ENCODE peak calls at places on chromosomes 3 and 15, in eight cellular contexts. M is brain microvascular endothelial cell, H is cardiac muscle cell, G is WTC11, Y is astrocyte of the spinal cord, Z is GM13976, O is right lobe of liver, D is IMR-90. N is an unnamed sample.

GRCh38 chr3:151314593-151314992 is 2.0 kb downstream of the GPR87 start:
- DNase-seq in M (no peak), H (no peak), G (no peak), Y (no peak), Z (no peak), O (no peak), D (no peak), N (no peak)

GRCh38 chr3:183699238-183699947 is 1.8 kb downstream of the YEATS2 start:
- DNase-seq in M (no peak), H (no peak), G (no peak), Y (no peak), Z (no peak), O (no peak), D (no peak), N (no peak)

GRCh38 chr3:169241928-169242751 is 421.4 kb downstream of the MECOM start:
- DNase-seq in M (peak), H (peak), G (peak), Y (peak), Z (no peak), O (peak), D (peak), N (no peak)

GRCh38 chr15:64151727-64152506 is at the start of gene SNX22:
- DNase-seq in M (no peak), H (no peak), G (peak), Y (no peak), Z (peak), O (peak), D (no peak), N (peak)

GRCh38 chr15:58247803-58248503 is 109.8 kb downstream of the AQP9 start:
- DNase-seq in M (no peak), H (peak), G (no peak), Y (no peak), Z (no peak), O (peak), D (peak), N (no peak)

GRCh38 chr3:105580551-105580950 is 213.8 kb downstream of the ALCAM start:
- DNase-seq in M (no peak), H (no peak), G (no peak), Y (no peak), Z (no peak), O (no peak), D (no peak), N (no peak)

GRCh38 chr3:51686056-51686455 is 15.0 kb downstream of the TEX264 start:
- DNase-seq in M (no peak), H (no peak), G (no peak), Y (no peak), Z (no peak), O (no peak), D (no peak), N (no peak)

GRCh38 chr15:74036271-74037170 is 42.0 kb downstream of the PML start:
- DNase-seq in M (peak), H (peak), G (peak), Y (peak), Z (peak), O (peak), D (peak), N (no peak)

GRCh38 chr3:157447026-157447694 is 10.5 kb downstream of the PTX3 start:
- DNase-seq in M (peak), H (peak), G (no peak), Y (peak), Z (no peak), O (no peak), D (peak), N (no peak)

GRCh38 chr3:62376906-62377865 is 3.8 kb upstream of the FEZF2 start:
- DNase-seq in M (no peak), H (no peak), G (peak), Y (no peak), Z (peak), O (no peak), D (no peak), N (no peak)

GRCh38 chr3:10467904-10468610 is 37.3 kb downstream of the ATP2B2 start:
- DNase-seq in M (no peak), H (no peak), G (no peak), Y (no peak), Z (no peak), O (peak), D (no peak), N (no peak)

GRCh38 chr3:71601811-71602210 is 18.3 kb upstream of the FOXP1 start:
- DNase-seq in M (peak), H (peak), G (no peak), Y (peak), Z (no peak), O (no peak), D (peak), N (no peak)

GRCh38 chr3:13267348-13267659 is 152.8 kb downstream of the NUP210 start:
- DNase-seq in M (no peak), H (no peak), G (no peak), Y (no peak), Z (no peak), O (no peak), D (no peak), N (no peak)

GRCh38 chr3:53382106-53382505 is 34.8 kb upstream of the DCP1A start:
- DNase-seq in M (peak), H (peak), G (no peak), Y (peak), Z (no peak), O (no peak), D (peak), N (no peak)

GRCh38 chr15:67765706-67766105 is 59.6 kb upstream of the SKOR1 start:
- DNase-seq in M (no peak), H (no peak), G (no peak), Y (no peak), Z (no peak), O (no peak), D (no peak), N (no peak)

GRCh38 chr3:171809513-171810277 is 588 bp downstream of the PLD1 start:
- DNase-seq in M (peak), H (peak), G (peak), Y (peak), Z (peak), O (peak), D (peak), N (no peak)

GRCh38 chr15:69321041-69321554 is 22.4 kb downstream of the PAQR5 start:
- DNase-seq in M (no peak), H (peak), G (no peak), Y (no peak), Z (no peak), O (no peak), D (peak), N (no peak)

GRCh38 chr15:27675571-27675970 is 423.5 kb downstream of the OCA2 start:
- DNase-seq in M (no peak), H (no peak), G (no peak), Y (no peak), Z (no peak), O (no peak), D (no peak), N (no peak)

GRCh38 chr3:183555541-183556081 is at the start of gene KLHL6:
- DNase-seq in M (no peak), H (peak), G (no peak), Y (no peak), Z (peak), O (peak), D (no peak), N (peak)

GRCh38 chr3:186487819-186488218 is 56.4 kb downstream of the CRYGS start:
- DNase-seq in M (no peak), H (no peak), G (no peak), Y (no peak), Z (no peak), O (no peak), D (no peak), N (no peak)
- TF ChIP-seq CTCF in M (no peak), H (no peak), G (no peak), Y (peak), Z (no peak), O (no peak), D (no peak), N (no peak)

DNA sequence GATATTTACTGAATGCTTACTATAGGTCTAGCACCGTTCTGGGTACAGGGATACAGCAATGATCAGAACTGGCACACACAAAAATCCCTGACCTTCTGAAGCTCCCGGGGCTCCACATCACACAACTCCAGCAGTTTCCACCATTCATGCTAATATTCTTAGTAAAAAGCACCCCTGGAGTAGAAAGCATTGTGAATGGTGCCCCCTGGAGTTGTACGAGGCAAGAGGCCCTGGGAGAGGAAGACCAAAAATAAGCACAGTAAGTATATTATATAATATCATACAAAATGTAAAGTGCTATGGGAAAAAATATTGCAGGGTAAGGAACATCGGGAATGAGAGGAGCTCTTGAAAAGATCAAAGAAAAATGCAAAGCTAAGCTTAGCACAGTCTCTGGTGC is 790 bp upstream of the SRGAP3 start:
- DNase-seq in M (no peak), H (no peak), G (no peak), Y (no peak), Z (no peak), O (no peak), D (no peak), N (no peak)
- TF ChIP-seq CTCF in M (peak), H (no peak), G (no peak), Y (peak), Z (no peak), O (no peak), D (no peak), N (no peak)

GRCh38 chr3:146148468-146148931 is 12.5 kb downstream of the PLOD2 start:
- DNase-seq in M (no peak), H (peak), G (no peak), Y (no peak), Z (no peak), O (no peak), D (peak), N (no peak)
- TF ChIP-seq CTCF in M (peak), H (peak), G (no peak), Y (peak), Z (no peak), O (peak), D (peak), N (no peak)

DNA sequence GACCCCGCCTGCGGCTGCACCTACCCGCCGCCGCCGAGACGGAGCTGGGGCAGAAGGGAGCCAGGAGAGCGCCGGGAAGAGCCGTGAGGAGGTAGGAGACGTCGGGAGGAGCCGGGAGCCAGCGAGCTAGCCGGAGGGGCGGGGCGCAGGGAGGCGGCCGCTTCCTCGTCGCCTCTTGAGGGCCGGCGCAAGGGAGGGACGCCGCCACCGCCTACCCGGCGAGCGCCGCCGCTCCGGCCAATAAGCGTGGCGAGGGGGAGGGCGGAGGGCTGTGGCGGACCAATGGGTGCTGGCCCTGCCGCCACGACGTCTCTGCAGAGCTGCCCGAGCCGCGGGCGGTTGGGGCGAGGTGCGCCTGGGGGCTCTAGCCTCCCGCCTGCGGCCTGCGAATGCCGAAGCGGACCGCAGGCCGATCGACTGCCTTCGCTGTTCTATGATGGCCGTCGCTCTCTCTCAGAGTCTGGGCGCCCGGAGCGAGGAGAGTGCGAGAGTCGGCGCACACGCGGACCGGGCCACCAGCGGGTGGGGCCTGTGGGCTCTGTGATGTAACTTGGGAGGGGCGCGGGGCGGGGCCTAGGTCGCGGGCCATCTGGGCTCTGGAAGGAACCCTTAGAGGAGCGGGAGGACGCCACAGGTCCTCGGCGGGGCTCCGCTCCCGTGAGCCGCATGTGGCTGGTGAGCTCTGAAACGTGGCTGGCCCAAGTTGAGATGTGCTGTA is 72.7 kb upstream of the MAP4 start:
- DNase-seq in M (peak), H (peak), G (peak), Y (peak), Z (peak), O (peak), D (peak), N (peak)
- TF ChIP-seq CTCF in M (peak), H (no peak), G (no peak), Y (no peak), Z (no peak), O (no peak), D (no peak), N (no peak)

GRCh38 chr15:76614725-76615124 is 278.2 kb downstream of the ISL2 start:
- DNase-seq in M (no peak), H (no peak), G (no peak), Y (no peak), Z (no peak), O (no peak), D (no peak), N (no peak)
- TF ChIP-seq CTCF in M (no peak), H (no peak), G (no peak), Y (no peak), Z (no peak), O (no peak), D (no peak), N (no peak)

DNA sequence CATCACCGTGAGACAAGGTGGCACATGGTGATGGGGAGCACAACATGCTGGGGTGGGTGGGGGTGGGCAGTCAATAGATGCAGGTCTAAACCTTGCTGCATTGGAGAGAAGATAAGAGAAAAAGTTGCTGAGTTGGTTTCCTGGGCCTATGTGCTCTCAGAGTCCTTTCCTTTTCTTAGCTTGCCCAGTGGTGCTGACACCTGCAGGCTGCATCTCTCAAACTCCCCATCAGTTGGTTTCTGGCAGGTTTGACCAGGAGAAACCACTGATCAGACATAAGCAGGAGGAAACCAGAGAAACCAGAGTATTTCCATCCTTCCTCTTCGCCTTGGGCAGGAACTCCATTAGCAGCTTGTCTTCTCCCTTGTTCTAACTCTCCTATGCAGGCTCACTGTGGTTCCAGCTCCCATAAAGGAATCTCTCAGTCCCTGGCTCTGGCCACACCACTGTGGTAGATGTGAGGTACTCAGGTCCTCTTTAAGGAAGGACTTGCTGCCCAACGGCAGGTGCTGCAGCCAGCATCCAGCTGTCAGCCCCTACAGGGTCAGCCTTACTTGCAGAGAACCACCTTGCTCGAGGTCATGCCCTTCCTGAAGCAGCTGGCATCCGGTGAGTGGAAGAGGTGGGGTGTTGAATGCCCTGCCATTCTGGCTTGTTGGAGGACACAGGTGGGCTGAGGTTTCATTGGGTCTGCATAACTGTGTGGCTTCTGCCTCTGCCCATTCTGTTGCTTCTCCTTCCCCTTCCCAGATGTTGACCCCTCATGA is 172.3 kb upstream of the ANKRD28 start:
- DNase-seq in M (no peak), H (no peak), G (no peak), Y (no peak), Z (no peak), O (no peak), D (no peak), N (no peak)
- TF ChIP-seq CTCF in M (no peak), H (no peak), G (no peak), Y (no peak), Z (no peak), O (no peak), D (no peak), N (no peak)

GRCh38 chr15:97482521-97482920 is 478.0 kb upstream of the ARRDC4 start:
- DNase-seq in M (no peak), H (no peak), G (peak), Y (no peak), Z (no peak), O (no peak), D (no peak), N (no peak)
- TF ChIP-seq CTCF in M (peak), H (no peak), G (no peak), Y (no peak), Z (no peak), O (no peak), D (no peak), N (no peak)

N was measured in activated B cell treated with CpG ODN at 0.5 μM for 24 hours.